ENCODE peak calls at places on chromosomes 11 and 22, in five cellular contexts. S is H1, Y is NT2/D1, J is GM12878, C is SK-N-SH. I is an unnamed sample.

GRCh38 chr11:134531331-134532135 is 119.5 kb upstream of the B3GAT1 start:
- DNase-seq in S (no peak), J (no peak), Y (no peak), C (no peak), I (no peak)

GRCh38 chr11:65321076-65321475 is 6.4 kb downstream of the CDC42EP2 start:
- DNase-seq in J (no peak), C (no peak), S (no peak), Y (no peak), I (no peak)

GRCh38 chr11:60658409-60658808 is 41.0 kb upstream of the MS4A8 start:
- DNase-seq in S (no peak), Y (no peak), C (no peak), J (no peak), I (no peak)

GRCh38 chr11:102389253-102389652 is 42.2 kb downstream of the BIRC2 start:
- DNase-seq in J (no peak), C (no peak), Y (no peak), S (no peak), I (no peak)

GRCh38 chr11:197741-198235 is 4.9 kb downstream of the SCGB1C1 start:
- DNase-seq in S (no peak), Y (no peak), C (no peak), J (no peak), I (no peak)

GRCh38 chr11:67483901-67484665 is 1.3 kb downstream of the AIP start:
- DNase-seq in C (no peak), Y (no peak), S (no peak), J (no peak), I (peak; percentile 52)

GRCh38 chr22:37354271-37355069 is 72.2 kb downstream of the CYTH4 start:
- DNase-seq in S (no peak), Y (no peak), J (no peak), C (no peak), I (no peak)

GRCh38 chr11:47392546-47393162 is 14.3 kb upstream of the SPI1 start:
- DNase-seq in J (no peak), Y (no peak), S (no peak), C (no peak), I (no peak)

GRCh38 chr22:21712751-21713427 is 22.7 kb downstream of the YPEL1 start:
- DNase-seq in C (peak; percentile 88), S (no peak), Y (peak; percentile 32), J (no peak), I (peak; percentile 99)

GRCh38 chr11:74035264-74035663 is 26.4 kb upstream of the UCP3 start:
- DNase-seq in C (no peak), Y (no peak), J (no peak), S (no peak), I (no peak)

GRCh38 chr11:126114486-126115252 is 52.0 kb upstream of the CDON start:
- DNase-seq in S (no peak), C (peak; percentile 47), J (no peak), Y (no peak), I (no peak)

GRCh38 chr11:130215531-130216220 is 56.1 kb downstream of the ST14 start:
- DNase-seq in Y (no peak), S (no peak), J (no peak), C (no peak), I (no peak)

GRCh38 chr11:120057028-120057330 is 80.9 kb downstream of the TRIM29 start:
- DNase-seq in C (no peak), S (no peak), Y (no peak), J (no peak), I (no peak)

GRCh38 chr22:42758929-42759629 is 38.4 kb upstream of the A4GALT start:
- DNase-seq in J (no peak), S (no peak), Y (no peak), C (no peak), I (no peak)

GRCh38 chr11:96014234-96014633 is 90.3 kb upstream of the MTMR2 start:
- DNase-seq in C (no peak), J (peak; percentile 36), S (no peak), Y (no peak), I (no peak)

GRCh38 chr11:28539239-28540025 is 431.2 kb downstream of the METTL15 start:
- DNase-seq in Y (no peak), J (no peak), C (no peak), S (no peak), I (no peak)

GRCh38 chr22:30270841-30271240 is 4.2 kb upstream of the OSM start:
- DNase-seq in C (no peak), Y (no peak), J (no peak), S (no peak), I (peak; percentile 54)

GRCh38 chr22:23217171-23218052 is 37.1 kb downstream of the BCR start:
- DNase-seq in S (no peak), C (no peak), Y (no peak), J (no peak), I (no peak)

GRCh38 chr11:12206529-12206928 is 96.1 kb downstream of the MICAL2 start:
- DNase-seq in C (no peak), J (no peak), S (no peak), Y (no peak), I (no peak)

GRCh38 chr11:71321433-71322191 is 69.2 kb upstream of the SHANK2 start:
- DNase-seq in S (no peak), J (no peak), Y (no peak), C (no peak), I (no peak)

GRCh38 chr22:45584121-45584570 is 81.5 kb downstream of the FBLN1 start:
- DNase-seq in J (no peak), S (no peak), Y (no peak), C (no peak), I (no peak)

GRCh38 chr11:119617343-119617713 is 111.7 kb downstream of the NECTIN1 start:
- DNase-seq in Y (no peak), S (no peak), C (no peak), J (no peak), I (no peak)

GRCh38 chr11:29435421-29435820 is 581.4 kb downstream of the KCNA4 start:
- DNase-seq in J (no peak), S (no peak), C (no peak), Y (no peak), I (no peak)

GRCh38 chr11:15819679-15820286 is 536.6 kb downstream of the SOX6 start:
- DNase-seq in J (no peak), C (no peak), S (peak; percentile 25), Y (peak; percentile 18), I (peak; percentile 66)

GRCh38 chr11:124194696-124195418 is 11.7 kb downstream of the OR10D3 start:
- DNase-seq in Y (peak; percentile 56), S (no peak), C (peak; percentile 64), J (peak; percentile 9), I (peak; percentile 65)

GRCh38 chr22:30328466-30329049 is 1.8 kb upstream of the TBC1D10A start:
- DNase-seq in C (no peak), J (no peak), Y (no peak), S (no peak), I (no peak)

GRCh38 chr11:64206457-64207246 is at the start of gene FERMT3:
- DNase-seq in C (peak; percentile 27), S (no peak), Y (no peak), J (peak; percentile 41), I (peak; percentile 79)

GRCh38 chr11:34439521-34440258 is 956 bp downstream of the CAT start:
- DNase-seq in S (no peak), J (no peak), C (peak; percentile 22), Y (no peak), I (no peak)

GRCh38 chr11:68542617-68543016 is 82.1 kb downstream of the PPP6R3 start:
- DNase-seq in C (no peak), Y (no peak), S (no peak), J (no peak), I (no peak)

GRCh38 chr11:121241300-121242176 is 51.0 kb upstream of the SC5D start:
- DNase-seq in Y (no peak), C (peak; percentile 30), J (no peak), S (no peak), I (no peak)

GRCh38 chr11:119757378-119757777 is 28.4 kb upstream of the NECTIN1 start:
- DNase-seq in S (no peak), Y (no peak), C (no peak), J (no peak), I (no peak)

GRCh38 chr22:38202437-38203089 is 769 bp downstream of the MAFF start:
- DNase-seq in S (no peak), C (peak; percentile 76), J (no peak), Y (no peak), I (peak; percentile 83)

GRCh38 chr11:16604784-16605439 is 133.5 kb upstream of the C11orf58 start:
- DNase-seq in J (no peak), S (no peak), Y (no peak), C (peak; percentile 84), I (peak; percentile 92)

GRCh38 chr11:112881461-112881860 is 79.8 kb upstream of the NCAM1 start:
- DNase-seq in S (peak; percentile 7), C (peak; percentile 95), Y (no peak), J (no peak), I (peak; percentile 68)
- TF ChIP-seq YY1 in S (no peak), C (no peak), Y (no peak), J (no peak), I (no peak)

DNA sequence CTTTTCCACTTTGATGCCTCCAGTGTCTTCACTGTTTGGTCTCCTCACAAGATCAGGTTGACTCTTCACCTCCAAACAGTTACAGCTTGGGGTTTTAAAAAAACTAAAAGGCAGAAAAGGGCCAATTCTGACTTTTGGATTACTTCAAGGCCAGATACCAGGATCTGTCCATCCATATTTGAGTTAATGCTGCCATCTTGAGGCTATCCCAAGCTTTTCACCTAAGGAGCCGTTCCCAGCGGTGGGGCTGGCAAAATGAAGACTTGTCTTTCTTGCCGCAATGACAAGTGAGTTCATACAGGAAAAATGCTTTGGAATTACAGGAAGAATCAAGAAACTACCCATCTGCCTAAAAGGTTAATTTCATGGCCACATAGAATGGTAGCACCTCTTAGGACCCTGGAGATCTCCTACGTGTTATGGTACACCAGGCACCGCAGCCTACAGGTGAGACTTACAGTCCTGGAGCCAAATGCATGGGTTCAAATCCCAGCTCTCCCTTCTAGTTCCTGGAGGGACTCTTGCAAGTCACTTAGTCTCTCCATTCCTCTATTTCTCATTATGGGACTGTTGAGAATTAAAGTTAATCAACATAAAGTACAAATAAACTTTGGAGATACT is 6.0 kb upstream of the OR5B21 start:
- DNase-seq in J (no peak), Y (peak; percentile 64), S (peak; percentile 54), C (peak; percentile 29), I (peak; percentile 26)
- TF ChIP-seq YY1 in J (no peak), Y (no peak), S (no peak), C (no peak), I (no peak)

GRCh38 chr11:1463056-1463455 is 23.5 kb downstream of the MOB2 start:
- DNase-seq in Y (no peak), C (no peak), J (no peak), S (no peak), I (no peak)
- TF ChIP-seq YY1 in Y (no peak), C (no peak), J (no peak), S (no peak), I (no peak)

DNA sequence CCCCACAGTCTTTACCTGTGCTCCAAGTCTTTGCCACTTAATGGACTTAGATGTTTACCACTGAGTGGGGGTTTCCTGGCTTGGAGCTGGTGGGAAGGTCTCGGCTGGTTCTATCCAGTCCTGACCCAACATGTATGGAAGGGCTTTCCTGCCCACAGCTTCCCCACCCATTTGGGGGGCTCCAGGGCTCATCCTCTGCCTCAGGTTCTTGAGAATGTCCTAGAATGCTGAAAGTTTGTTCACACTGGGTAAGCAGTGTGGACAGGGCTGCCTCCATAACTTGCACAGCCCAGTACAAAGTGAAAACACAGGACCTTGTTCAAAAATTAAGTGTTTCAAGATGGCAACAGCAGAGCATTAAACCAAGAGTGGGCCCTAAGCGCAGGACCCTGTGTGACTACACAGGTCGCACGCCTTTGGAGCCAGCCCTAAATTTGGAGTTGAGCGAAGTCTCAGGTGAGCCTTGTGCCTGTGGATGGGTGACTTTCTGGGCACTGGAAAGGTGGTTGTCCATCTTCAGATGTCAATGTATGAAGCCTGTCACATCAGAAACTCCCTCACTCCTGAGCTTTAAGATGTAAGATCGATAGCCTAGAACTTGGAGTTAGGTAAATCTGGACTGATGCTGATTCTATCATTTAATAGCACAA is 72.7 kb upstream of the NARS2 start:
- DNase-seq in Y (no peak), S (no peak), J (no peak), C (peak; percentile 1), I (peak; percentile 2)
- TF ChIP-seq YY1 in Y (no peak), S (no peak), J (no peak), C (no peak), I (no peak)

I was measured in K562.